ENCODE peak calls at places on chromosomes 12 and 14, in five cellular contexts. One of them, this sample, is unnamed.

GRCh38 chr12:87439990-87440827 is 589.0 kb downstream of the C12orf50 start:
- DNase-seq in cardiac fibroblast: peak
- DNase-seq in NB4: peak
- DNase-seq in brain microvascular endothelial cell: peak
- DNase-seq in HL-60: no peak
- DNase-seq in this sample: peak

GRCh38 chr14:77459072-77459723 is 1.3 kb downstream of the AHSA1 start:
- DNase-seq in cardiac fibroblast: peak
- DNase-seq in NB4: peak
- DNase-seq in brain microvascular endothelial cell: peak
- DNase-seq in HL-60: peak
- DNase-seq in this sample: peak

GRCh38 chr14:104363891-104364760 is 215.4 kb upstream of the C14orf180 start:
- DNase-seq in cardiac fibroblast: no peak
- DNase-seq in NB4: no peak
- DNase-seq in brain microvascular endothelial cell: no peak
- DNase-seq in HL-60: no peak
- DNase-seq in this sample: no peak

GRCh38 chr12:77725611-77726010 is 105.1 kb upstream of the NAV3 start:
- DNase-seq in cardiac fibroblast: peak
- DNase-seq in NB4: no peak
- DNase-seq in brain microvascular endothelial cell: peak
- DNase-seq in HL-60: no peak
- DNase-seq in this sample: peak

GRCh38 chr14:24411468-24412454 is 13.0 kb downstream of the NYNRIN start:
- DNase-seq in cardiac fibroblast: peak
- DNase-seq in NB4: peak
- DNase-seq in brain microvascular endothelial cell: peak
- DNase-seq in HL-60: no peak
- DNase-seq in this sample: peak

GRCh38 chr14:61089126-61089750 is 108.2 kb downstream of the SLC38A6 start:
- DNase-seq in cardiac fibroblast: no peak
- DNase-seq in NB4: no peak
- DNase-seq in brain microvascular endothelial cell: no peak
- DNase-seq in HL-60: no peak
- DNase-seq in this sample: no peak

GRCh38 chr12:62604856-62605255 is 138.2 kb downstream of the MON2 start:
- DNase-seq in cardiac fibroblast: peak
- DNase-seq in NB4: peak
- DNase-seq in brain microvascular endothelial cell: peak
- DNase-seq in HL-60: no peak
- DNase-seq in this sample: peak

GRCh38 chr12:68237068-68237467 is 11.5 kb upstream of the IL26 start:
- DNase-seq in cardiac fibroblast: peak
- DNase-seq in NB4: peak
- DNase-seq in brain microvascular endothelial cell: no peak
- DNase-seq in HL-60: no peak
- DNase-seq in this sample: no peak

GRCh38 chr14:79044894-79045624 is 874.9 kb downstream of the NRXN3 start:
- DNase-seq in cardiac fibroblast: peak
- DNase-seq in NB4: no peak
- DNase-seq in brain microvascular endothelial cell: peak
- DNase-seq in HL-60: no peak
- DNase-seq in this sample: peak

GRCh38 chr12:128586630-128587029 is 237.1 kb downstream of the SLC15A4 start:
- DNase-seq in cardiac fibroblast: no peak
- DNase-seq in NB4: no peak
- DNase-seq in brain microvascular endothelial cell: no peak
- DNase-seq in HL-60: no peak
- DNase-seq in this sample: no peak

GRCh38 chr14:55760801-55761200 is 180.8 kb downstream of the KTN1 start:
- DNase-seq in cardiac fibroblast: no peak
- DNase-seq in NB4: no peak
- DNase-seq in brain microvascular endothelial cell: no peak
- DNase-seq in HL-60: no peak
- DNase-seq in this sample: no peak

GRCh38 chr12:123597100-123597499 is 4.8 kb upstream of the DDX55 start:
- DNase-seq in cardiac fibroblast: no peak
- DNase-seq in NB4: no peak
- DNase-seq in brain microvascular endothelial cell: no peak
- DNase-seq in HL-60: no peak
- DNase-seq in this sample: no peak

GRCh38 chr14:60684203-60684602 is 34.9 kb upstream of the SIX1 start:
- DNase-seq in cardiac fibroblast: no peak
- DNase-seq in NB4: no peak
- DNase-seq in brain microvascular endothelial cell: no peak
- DNase-seq in HL-60: no peak
- DNase-seq in this sample: no peak

GRCh38 chr14:58808828-58809227 is 171.1 kb downstream of the DACT1 start:
- DNase-seq in cardiac fibroblast: peak
- DNase-seq in NB4: no peak
- DNase-seq in brain microvascular endothelial cell: peak
- DNase-seq in HL-60: no peak
- DNase-seq in this sample: peak

GRCh38 chr12:108696111-108696995 is 35.0 kb downstream of the CORO1C start:
- DNase-seq in cardiac fibroblast: peak
- DNase-seq in NB4: peak
- DNase-seq in brain microvascular endothelial cell: peak
- DNase-seq in HL-60: no peak
- DNase-seq in this sample: peak

GRCh38 chr12:121819212-121819949 is 15.6 kb downstream of the SETD1B start:
- DNase-seq in cardiac fibroblast: no peak
- DNase-seq in NB4: no peak
- DNase-seq in brain microvascular endothelial cell: no peak
- DNase-seq in HL-60: no peak
- DNase-seq in this sample: no peak

GRCh38 chr12:53539526-53539925 is 32.2 kb upstream of the NPFF start:
- DNase-seq in cardiac fibroblast: no peak
- DNase-seq in NB4: no peak
- DNase-seq in brain microvascular endothelial cell: no peak
- DNase-seq in HL-60: no peak
- DNase-seq in this sample: no peak

GRCh38 chr12:94980577-94980976 is 22.9 kb downstream of the NDUFA12 start:
- DNase-seq in cardiac fibroblast: peak
- DNase-seq in NB4: peak
- DNase-seq in brain microvascular endothelial cell: no peak
- DNase-seq in HL-60: no peak
- DNase-seq in this sample: peak

GRCh38 chr14:98249476-98249875 is 1022.5 kb downstream of the BCL11B start:
- DNase-seq in cardiac fibroblast: no peak
- DNase-seq in NB4: no peak
- DNase-seq in brain microvascular endothelial cell: no peak
- DNase-seq in HL-60: no peak
- DNase-seq in this sample: no peak

GRCh38 chr12:84911331-84912190 is 1.0 kb downstream of the SLC6A15 start:
- DNase-seq in cardiac fibroblast: peak
- DNase-seq in NB4: peak
- DNase-seq in brain microvascular endothelial cell: peak
- DNase-seq in HL-60: no peak
- DNase-seq in this sample: peak

GRCh38 chr14:58912287-58912686 is 274.5 kb downstream of the DACT1 start:
- DNase-seq in cardiac fibroblast: no peak
- DNase-seq in NB4: no peak
- DNase-seq in brain microvascular endothelial cell: no peak
- DNase-seq in HL-60: no peak
- DNase-seq in this sample: no peak

GRCh38 chr12:130715996-130716917 is at the start of gene RIMBP2:
- DNase-seq in cardiac fibroblast: peak
- DNase-seq in NB4: no peak
- DNase-seq in brain microvascular endothelial cell: peak
- DNase-seq in HL-60: no peak
- DNase-seq in this sample: no peak

GRCh38 chr14:91351508-91351853 is 66.1 kb downstream of the CCDC88C start:
- DNase-seq in cardiac fibroblast: no peak
- DNase-seq in NB4: no peak
- DNase-seq in brain microvascular endothelial cell: no peak
- DNase-seq in HL-60: no peak
- DNase-seq in this sample: no peak
- H3K4me3 ChIP-seq in cardiac fibroblast: no peak
- H3K4me3 ChIP-seq in NB4: no peak
- H3K4me3 ChIP-seq in brain microvascular endothelial cell: no peak
- H3K4me3 ChIP-seq in HL-60: no peak
- H3K4me3 ChIP-seq in this sample: no peak

GRCh38 chr14:74922752-74923401 is at the start of gene RPS6KL1:
- DNase-seq in cardiac fibroblast: peak
- DNase-seq in NB4: peak
- DNase-seq in brain microvascular endothelial cell: peak
- DNase-seq in HL-60: peak
- DNase-seq in this sample: peak

GRCh38 chr14:74924061-74924460 is 1.0 kb upstream of the RPS6KL1 start:
- DNase-seq in cardiac fibroblast: no peak
- DNase-seq in NB4: no peak
- DNase-seq in brain microvascular endothelial cell: no peak
- DNase-seq in HL-60: no peak
- DNase-seq in this sample: no peak

GRCh38 chr14:74921053-74921620 is 1.9 kb downstream of the RPS6KL1 start:
- DNase-seq in cardiac fibroblast: no peak
- DNase-seq in NB4: no peak
- DNase-seq in brain microvascular endothelial cell: no peak
- DNase-seq in HL-60: no peak
- DNase-seq in this sample: no peak

GRCh38 chr14:74920281-74920680 is 2.8 kb downstream of the RPS6KL1 start:
- DNase-seq in cardiac fibroblast: no peak
- DNase-seq in NB4: no peak
- DNase-seq in brain microvascular endothelial cell: no peak
- DNase-seq in HL-60: no peak
- DNase-seq in this sample: no peak

DNA sequence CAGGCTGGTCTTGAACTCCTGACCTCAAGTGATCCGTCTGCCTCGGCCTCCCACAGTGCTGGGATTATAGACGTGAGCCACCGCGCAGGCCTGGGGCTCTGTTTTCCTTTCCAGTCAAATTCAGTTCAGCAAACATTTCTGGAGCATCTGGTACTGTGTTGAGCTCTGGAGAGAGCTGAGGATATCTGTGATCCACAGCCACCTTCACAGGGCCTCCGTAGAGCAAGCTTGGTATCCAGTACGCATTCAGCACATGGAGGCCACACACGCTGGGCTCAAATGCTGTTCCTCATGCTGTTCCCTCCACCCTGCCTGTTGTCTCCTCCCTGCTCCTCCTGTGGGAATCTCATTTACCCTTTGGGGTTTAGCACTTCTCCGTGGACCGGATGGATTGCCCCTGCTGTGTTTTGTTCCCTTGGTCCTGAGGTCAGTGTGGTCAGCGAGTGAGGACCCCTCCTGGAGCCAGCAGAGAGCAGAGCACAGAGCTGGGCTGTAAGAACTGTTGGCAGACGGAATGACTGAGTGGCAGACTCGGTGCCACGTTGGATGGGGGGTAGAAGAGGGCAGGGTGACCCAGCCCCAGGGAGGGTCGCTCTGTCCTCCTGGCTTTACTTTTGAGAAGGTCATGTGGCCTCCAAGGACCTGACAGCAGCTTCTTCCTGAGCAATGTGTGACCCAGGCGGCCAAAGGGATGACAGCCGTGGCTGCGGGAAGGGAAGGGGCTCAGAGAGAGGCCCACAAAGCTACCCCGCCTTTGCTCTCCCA is 891 bp downstream of the RPS6KL1 start:
- DNase-seq in cardiac fibroblast: no peak
- DNase-seq in NB4: no peak
- DNase-seq in brain microvascular endothelial cell: no peak
- DNase-seq in HL-60: no peak
- DNase-seq in this sample: no peak
- H3K4me3 ChIP-seq in cardiac fibroblast: no peak
- H3K4me3 ChIP-seq in NB4: peak
- H3K4me3 ChIP-seq in brain microvascular endothelial cell: peak
- H3K4me3 ChIP-seq in HL-60: peak
- H3K4me3 ChIP-seq in this sample: peak

DNA sequence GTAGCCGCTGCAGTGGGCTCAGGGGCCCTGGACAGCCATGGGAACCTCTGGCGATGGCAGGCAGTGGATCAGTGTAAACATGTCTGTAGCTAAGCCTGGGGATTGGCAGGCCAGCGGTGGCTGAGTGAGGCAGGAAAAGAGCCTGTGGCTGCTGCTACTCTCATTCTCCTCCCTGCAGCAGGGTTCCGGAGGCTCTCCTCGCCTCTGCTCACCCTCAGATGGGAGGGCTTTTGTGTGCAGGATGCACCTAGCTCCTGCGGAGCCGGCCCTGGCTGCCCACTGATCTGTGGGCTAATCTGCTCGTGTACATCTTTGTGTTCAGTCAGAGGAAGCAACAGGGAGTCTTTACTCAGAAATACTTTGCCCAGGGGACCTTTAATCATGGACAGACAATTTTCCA is 59.5 kb downstream of the GALNT8 start:
- DNase-seq in cardiac fibroblast: no peak
- DNase-seq in NB4: no peak
- DNase-seq in brain microvascular endothelial cell: no peak
- DNase-seq in HL-60: no peak
- DNase-seq in this sample: no peak
- H3K4me3 ChIP-seq in cardiac fibroblast: no peak
- H3K4me3 ChIP-seq in NB4: no peak
- H3K4me3 ChIP-seq in brain microvascular endothelial cell: no peak
- H3K4me3 ChIP-seq in HL-60: no peak
- H3K4me3 ChIP-seq in this sample: no peak

DNA sequence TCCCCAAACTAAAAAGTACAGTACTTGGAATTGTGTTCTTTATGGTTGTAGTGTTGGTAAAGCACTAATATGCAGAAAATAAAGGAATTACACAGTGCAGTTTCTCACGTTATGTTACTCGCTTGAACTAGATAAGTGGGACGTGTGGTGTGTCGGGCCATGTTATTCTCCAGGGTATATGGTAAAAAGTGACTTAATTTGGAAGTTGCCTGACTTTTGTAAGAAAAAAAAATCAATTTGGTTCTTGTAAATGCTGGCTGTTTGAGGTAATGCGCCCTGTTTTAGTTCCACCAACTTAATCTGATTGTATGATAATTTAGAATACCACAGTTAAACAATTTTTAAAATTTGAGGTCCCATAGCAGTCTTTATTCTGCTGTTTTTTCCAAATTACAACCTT is 4.1 kb downstream of the ARF6 start:
- DNase-seq in cardiac fibroblast: no peak
- DNase-seq in NB4: peak
- DNase-seq in brain microvascular endothelial cell: no peak
- DNase-seq in HL-60: no peak
- DNase-seq in this sample: no peak
- H3K4me3 ChIP-seq in cardiac fibroblast: peak
- H3K4me3 ChIP-seq in NB4: peak
- H3K4me3 ChIP-seq in brain microvascular endothelial cell: peak
- H3K4me3 ChIP-seq in HL-60: no peak
- H3K4me3 ChIP-seq in this sample: peak

GRCh38 chr12:92506460-92506859 is 196.3 kb upstream of the PLEKHG7 start:
- DNase-seq in cardiac fibroblast: peak
- DNase-seq in NB4: no peak
- DNase-seq in brain microvascular endothelial cell: no peak
- DNase-seq in HL-60: no peak
- DNase-seq in this sample: no peak

GRCh38 chr12:92503029-92503931 is 199.5 kb upstream of the PLEKHG7 start:
- DNase-seq in cardiac fibroblast: peak
- DNase-seq in NB4: no peak
- DNase-seq in brain microvascular endothelial cell: no peak
- DNase-seq in HL-60: no peak
- DNase-seq in this sample: no peak

GRCh38 chr12:92506891-92507290 is 195.9 kb upstream of the PLEKHG7 start:
- DNase-seq in cardiac fibroblast: no peak
- DNase-seq in NB4: no peak
- DNase-seq in brain microvascular endothelial cell: no peak
- DNase-seq in HL-60: no peak
- DNase-seq in this sample: no peak

GRCh38 chr12:92503977-92504966 is 198.5 kb upstream of the PLEKHG7 start:
- DNase-seq in cardiac fibroblast: no peak
- DNase-seq in NB4: no peak
- DNase-seq in brain microvascular endothelial cell: no peak
- DNase-seq in HL-60: peak
- DNase-seq in this sample: no peak

GRCh38 chr12:92505373-92506340 is 197.1 kb upstream of the PLEKHG7 start:
- DNase-seq in cardiac fibroblast: peak
- DNase-seq in NB4: peak
- DNase-seq in brain microvascular endothelial cell: peak
- DNase-seq in HL-60: peak
- DNase-seq in this sample: peak
- H3K4me3 ChIP-seq in cardiac fibroblast: no peak
- H3K4me3 ChIP-seq in NB4: peak
- H3K4me3 ChIP-seq in brain microvascular endothelial cell: peak
- H3K4me3 ChIP-seq in HL-60: peak
- H3K4me3 ChIP-seq in this sample: no peak